ENCODE peak calls at places on chromosomes 4 and X, in six cellular contexts. P is transverse colon, I is sigmoid colon, S is GM12878, K is SK-N-SH, O is upper lobe of left lung. J is an unnamed sample.
A peak's percentile ranks its signal among the peaks of the same experiment; 100 is the strongest.

GRCh38 chr4:149291463-149291862 is 524.2 kb downstream of the IQCM start:
- DNase-seq in O (no peak), S (no peak), P (peak; percentile 8), I (no peak), K (no peak), J (no peak)

GRCh38 chr4:75723117-75723801 is 1.1 kb upstream of the USO1 start:
- DNase-seq in O (no peak), S (no peak), I (no peak), P (no peak), K (peak; percentile 32), J (no peak)

GRCh38 chr4:12555011-12555410 is 929.1 kb downstream of the RAB28 start:
- DNase-seq in S (no peak), O (no peak), P (no peak), I (no peak), K (no peak), J (no peak)

GRCh38 chr4:23932935-23933334 is 43.1 kb upstream of the PPARGC1A start:
- DNase-seq in P (no peak), O (no peak), K (no peak), S (no peak), I (no peak), J (no peak)

GRCh38 chr4:3744232-3744631 is 22.0 kb upstream of the ADRA2C start:
- DNase-seq in S (no peak), K (no peak), O (no peak), P (no peak), I (no peak), J (no peak)

GRCh38 chr4:188439641-188440311 is 300.5 kb downstream of the TRIML1 start:
- DNase-seq in S (no peak), K (peak; percentile 29), P (no peak), I (no peak), O (no peak), J (no peak)

GRCh38 chr4:83772680-83773079 is 236.8 kb downstream of the GPAT3 start:
- DNase-seq in I (no peak), O (no peak), K (no peak), S (no peak), P (no peak), J (no peak)

GRCh38 chr4:6205973-6206372 is 5.6 kb upstream of the JAKMIP1 start:
- DNase-seq in I (peak; percentile 37), O (no peak), S (no peak), P (no peak), K (no peak), J (no peak)

GRCh38 chrX:16770970-16771482 is 15.2 kb upstream of the TXLNG start:
- DNase-seq in S (no peak), K (no peak), O (no peak), I (no peak), P (no peak), J (no peak)

GRCh38 chrX:47633671-47634590 is 4.2 kb upstream of the CFP start:
- DNase-seq in I (no peak), K (no peak), S (no peak), P (no peak), O (no peak), J (no peak)

GRCh38 chr4:159105063-159105414 is 2.2 kb downstream of the RAPGEF2 start:
- DNase-seq in I (no peak), K (no peak), O (no peak), S (no peak), P (no peak), J (no peak)

GRCh38 chrX:302975-303374 is 15.6 kb downstream of the GTPBP6 start:
- DNase-seq in I (no peak), P (no peak), K (no peak), S (no peak), O (no peak), J (no peak)

GRCh38 chr4:111400736-111401135 is 744.5 kb upstream of the FAM241A start:
- DNase-seq in P (no peak), I (no peak), S (no peak), K (no peak), O (no peak), J (peak; percentile 85)

GRCh38 chr4:4783847-4784246 is 75.6 kb upstream of the MSX1 start:
- DNase-seq in S (no peak), P (no peak), K (no peak), I (no peak), O (no peak), J (no peak)

GRCh38 chr4:4780634-4781287 is 78.7 kb upstream of the MSX1 start:
- DNase-seq in S (no peak), P (no peak), I (no peak), O (no peak), K (peak; percentile 69), J (no peak)

GRCh38 chr4:4784379-4784778 is 75.1 kb upstream of the MSX1 start:
- DNase-seq in I (no peak), S (no peak), O (no peak), P (no peak), K (peak; percentile 87), J (no peak)

GRCh38 chr4:4781936-4782754 is 77.3 kb upstream of the MSX1 start:
- DNase-seq in I (no peak), K (peak; percentile 41), S (no peak), P (no peak), O (no peak), J (no peak)

DNA sequence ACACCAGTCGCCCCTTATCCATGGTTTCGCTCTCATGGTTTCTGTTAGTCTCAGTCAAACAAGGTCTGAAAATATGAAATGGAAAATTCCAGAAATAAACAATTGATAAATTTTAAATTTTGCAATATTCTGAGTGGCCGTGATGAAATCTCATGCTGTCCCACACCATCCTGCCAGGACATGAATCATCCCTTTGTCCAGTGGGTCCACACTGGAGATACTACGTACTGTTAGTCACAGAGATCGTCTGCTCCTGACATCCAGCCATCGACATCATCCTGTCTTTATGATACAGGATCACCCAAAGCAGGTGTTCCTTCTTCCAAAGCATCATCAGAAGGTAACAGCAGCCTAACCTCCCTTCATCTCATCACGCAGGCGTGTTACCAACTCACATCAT is 76.5 kb upstream of the MSX1 start:
- DNase-seq in P (no peak), S (no peak), K (no peak), I (no peak), O (no peak), J (no peak)
- H3K9me3 ChIP-seq in P (no peaks in the 10 kb centered on the region), S (no peaks in the 10 kb centered on the region), K (no peaks in the 10 kb centered on the region), I (peaks cover 2% of the 10 kb centered on the region), O (no peaks in the 10 kb centered on the region), J (no peaks in the 10 kb centered on the region)

DNA sequence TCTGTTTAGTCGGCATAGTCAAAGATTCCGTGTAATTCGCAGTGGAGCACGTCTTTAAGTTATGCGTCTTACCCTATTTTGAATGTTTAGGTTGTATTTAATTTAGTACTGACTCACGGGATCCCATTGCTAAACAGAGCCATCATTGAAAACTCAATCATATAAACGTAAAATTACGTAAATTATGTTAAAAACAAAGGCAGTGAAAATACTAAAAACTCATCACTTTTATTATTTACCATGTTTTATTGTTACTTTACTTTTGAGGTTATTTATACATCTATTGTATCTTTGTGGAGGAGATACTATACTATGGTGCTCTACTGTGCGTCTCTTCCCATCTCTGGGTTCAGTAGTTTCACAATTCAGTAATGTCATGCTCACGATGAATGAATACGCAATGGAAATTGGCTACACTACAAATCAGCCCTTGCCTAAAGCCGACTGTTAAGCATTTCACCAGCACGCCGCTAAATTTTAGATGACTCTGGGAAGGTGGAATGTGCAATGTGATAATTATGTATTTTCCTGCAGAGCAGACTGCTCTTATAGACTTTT is 944 bp downstream of the FUNDC2 start:
- DNase-seq in I (peak; percentile 67), O (peak; percentile 21), S (no peak), K (no peak), P (no peak), J (peak; percentile 22)
- TF ChIP-seq POLR2AphosphoS5 in I (peak; percentile 81), O (no peak), S (no peak), K (no peak), P (peak; percentile 63), J (no peak)

DNA sequence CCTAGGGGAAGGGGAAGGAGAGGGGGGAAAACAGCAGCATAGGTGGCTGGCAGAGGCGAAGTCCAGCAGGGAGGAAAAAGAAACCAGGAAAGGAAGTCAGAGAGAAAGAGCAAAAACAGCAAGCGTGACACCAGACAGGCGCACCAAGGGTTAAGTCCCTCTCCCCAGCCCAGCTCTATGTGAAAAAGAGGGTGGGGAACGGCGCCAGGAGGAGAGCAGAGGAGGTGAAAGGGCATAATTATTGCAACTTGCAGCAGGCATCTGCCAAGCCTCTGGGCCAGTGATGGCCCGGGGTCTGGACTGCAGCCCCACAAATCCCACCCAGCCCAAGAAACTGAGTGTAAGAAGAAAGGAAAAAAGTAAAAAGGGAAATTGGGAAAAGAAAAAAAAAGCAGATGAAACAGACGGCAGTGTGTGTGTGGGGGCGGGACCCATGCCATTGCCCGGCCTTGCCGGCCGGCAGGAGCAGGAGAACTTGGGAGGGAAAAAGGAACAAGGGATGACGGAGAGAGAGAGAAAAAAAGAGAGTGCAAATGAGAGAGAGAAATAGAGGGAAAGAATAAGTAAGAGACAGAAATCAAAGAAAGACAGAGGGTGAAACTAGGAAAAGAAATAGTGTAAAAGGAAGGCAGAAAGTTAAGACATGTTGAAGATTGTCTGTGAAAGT is 14.1 kb upstream of the RHOXF2 start:
- DNase-seq in K (no peak), P (no peak), S (no peak), I (no peak), O (no peak), J (no peak)
- H3K9me3 ChIP-seq in K (no peaks in the 10 kb centered on the region), P (no peaks in the 10 kb centered on the region), S (peaks cover 1% of the 10 kb centered on the region), I (no peaks in the 10 kb centered on the region), O (no peaks in the 10 kb centered on the region), J (no peaks in the 10 kb centered on the region)

GRCh38 chr4:41750158-41750623 is 1.7 kb upstream of the PHOX2B start:
- DNase-seq in K (no peak), I (no peak), O (no peak), P (no peak), S (no peak), J (no peak)
- TF ChIP-seq POLR2AphosphoS5 in K (no peak), I (no peak), O (no peak), P (no peak), S (no peak), J (no peak)